ENCODE peak calls at places on chromosomes 13 and 19, in nine cellular contexts. G is activated CD4-positive, alpha-beta T cell treated with anti-CD3 and anti-CD28 coated beads, Interleukin-2, amount 50 U/mL, for 1 hour; V is endothelial cell; A is IMR-90; O is hepatocyte; M is activated CD8-positive, alpha-beta T cell treated with anti-CD3 and anti-CD28 coated beads for 36 hours; X is RWPE1; P is caudate nucleus; N is DMS53. Z is an unnamed sample.

GRCh38 chr19:18765224-18765623 is 25.9 kb downstream of the COMP start:
- DNase-seq in V (no peak), X (no peak), M (no peak), N (peak; percentile 90), A (no peak), G (no peak), P (no peak), O (no peak), Z (no peak)

GRCh38 chr13:43830481-43830873 is 43.7 kb upstream of the ENOX1 start:
- DNase-seq in O (peak; percentile 25), A (peak; percentile 79), N (no peak), X (peak; percentile 1), G (no peak), V (no peak), P (no peak), M (no peak), Z (no peak)

GRCh38 chr19:31448221-31448657 is 99.0 kb upstream of the TSHZ3 start:
- DNase-seq in G (no peak), V (no peak), X (no peak), O (peak; percentile 60), A (peak; percentile 89), N (peak; percentile 17), M (no peak), P (no peak), Z (no peak)

GRCh38 chr19:50475101-50475568 is 1.2 kb upstream of the EMC10 start:
- DNase-seq in A (no peak), M (no peak), O (no peak), P (no peak), V (no peak), N (no peak), X (no peak), G (no peak), Z (no peak)

GRCh38 chr19:6057651-6058365 is 52.5 kb downstream of the RFX2 start:
- DNase-seq in O (no peak), V (no peak), N (no peak), X (no peak), G (no peak), P (no peak), A (no peak), M (no peak), Z (no peak)

GRCh38 chr13:91270031-91270430 is 77.5 kb upstream of the MIR17HG start:
- DNase-seq in X (no peak), M (no peak), P (no peak), A (no peak), V (no peak), G (no peak), N (no peak), O (no peak), Z (no peak)

GRCh38 chr19:14103310-14103709 is 12.8 kb upstream of the SAMD1 start:
- DNase-seq in O (no peak), X (no peak), G (no peak), A (no peak), V (no peak), M (no peak), N (peak; percentile 11), P (no peak), Z (no peak)

GRCh38 chr13:22325761-22326160 is 654.9 kb downstream of the FGF9 start:
- DNase-seq in P (no peak), V (no peak), X (no peak), O (no peak), M (no peak), A (no peak), N (no peak), G (no peak), Z (no peak)

GRCh38 chr19:6693681-6694080 is 23.7 kb upstream of the TNFSF14 start:
- DNase-seq in M (peak; percentile 38), X (no peak), V (no peak), A (no peak), O (no peak), P (no peak), G (no peak), N (no peak), Z (no peak)

GRCh38 chr19:44548736-44549135 is 19.3 kb upstream of the CEACAM20 start:
- DNase-seq in X (peak; percentile 13), N (no peak), V (no peak), A (peak; percentile 51), M (no peak), G (no peak), O (no peak), P (no peak), Z (no peak)

GRCh38 chr13:92807343-92807742 is 419.3 kb upstream of the GPC6 start:
- DNase-seq in V (no peak), N (no peak), A (peak; percentile 26), X (no peak), P (no peak), O (no peak), G (no peak), M (no peak), Z (no peak)

GRCh38 chr19:56720281-56720680 is 48.7 kb upstream of the ZNF835 start:
- DNase-seq in M (no peak), O (no peak), P (no peak), G (no peak), X (no peak), V (no peak), A (no peak), N (peak; percentile 38), Z (no peak)

GRCh38 chr19:18231775-18232174 is 5.5 kb upstream of the PDE4C start:
- DNase-seq in V (no peak), G (no peak), N (no peak), X (no peak), M (no peak), O (no peak), A (no peak), P (no peak), Z (no peak)

GRCh38 chr13:71254384-71254783 is 612.6 kb downstream of the DACH1 start:
- DNase-seq in X (no peak), N (no peak), M (no peak), G (no peak), O (no peak), P (no peak), A (no peak), V (no peak), Z (peak; percentile 4)

GRCh38 chr19:27889156-27889555 is 1323.8 kb downstream of the UQCRFS1 start:
- DNase-seq in X (no peak), V (no peak), P (no peak), O (no peak), G (no peak), A (no peak), M (no peak), N (no peak), Z (no peak)

GRCh38 chr19:35439921-35440320 is 8.1 kb upstream of the FFAR2 start:
- DNase-seq in V (no peak), M (no peak), O (no peak), P (no peak), X (no peak), N (no peak), G (no peak), A (no peak), Z (no peak)

GRCh38 chr13:20363604-20364003 is 131.5 kb upstream of the GJB6 start:
- DNase-seq in A (no peak), N (no peak), M (no peak), V (no peak), G (no peak), O (no peak), X (no peak), P (no peak), Z (no peak)

GRCh38 chr13:103157034-103157433 is 90.8 kb upstream of the SLC10A2 start:
- DNase-seq in V (no peak), N (no peak), M (no peak), P (no peak), A (no peak), X (peak; percentile 53), O (no peak), G (no peak), Z (no peak)

GRCh38 chr13:103884139-103884723 is 818.0 kb upstream of the SLC10A2 start:
- DNase-seq in A (no peak), N (no peak), P (no peak), M (no peak), O (no peak), X (no peak), V (no peak), G (no peak), Z (no peak)

GRCh38 chr19:42401365-42402303 is 11.5 kb upstream of the CNFN start:
- DNase-seq in N (peak; percentile 93), X (peak; percentile 70), V (peak; percentile 88), G (peak; percentile 80), M (peak; percentile 88), P (peak; percentile 49), O (peak; percentile 87), A (peak; percentile 73), Z (peak; percentile 80)

GRCh38 chr13:97366172-97366688 is 67.7 kb upstream of the RAP2A start:
- DNase-seq in N (no peak), G (no peak), V (no peak), X (no peak), P (no peak), A (no peak), O (no peak), M (no peak), Z (no peak)

GRCh38 chr19:991174-991931 is 7.2 kb downstream of the WDR18 start:
- DNase-seq in A (peak; percentile 46), X (peak; percentile 45), O (no peak), M (peak; percentile 81), P (no peak), V (peak; percentile 60), G (peak; percentile 75), N (peak; percentile 67), Z (peak; percentile 65)

Z was measured in Caco-2.